ENCODE peak calls at places on chromosomes 6 and 20, in seven cellular contexts. One of them, this sample, is unnamed.

GRCh38 chr20:58149412-58150091 is 78.9 kb downstream of the ANKRD60 start:
- DNase-seq in ovary: peak; percentile 20
- DNase-seq in gastrocnemius medialis: no peak
- DNase-seq in body of pancreas: no peak
- DNase-seq in CD8-positive, alpha-beta T cell: no peak
- DNase-seq in heart left ventricle: no peak
- DNase-seq in neural progenitor cell: no peak
- DNase-seq in this sample: no peak

GRCh38 chr20:13671500-13672288 is 33.0 kb upstream of the TASP1 start:
- DNase-seq in gastrocnemius medialis: no peak
- DNase-seq in CD8-positive, alpha-beta T cell: no peak
- DNase-seq in body of pancreas: peak; percentile 13
- DNase-seq in ovary: no peak
- DNase-seq in neural progenitor cell: no peak
- DNase-seq in heart left ventricle: peak; percentile 43
- DNase-seq in this sample: no peak

GRCh38 chr6:126886106-126886505 is 232.4 kb upstream of the RSPO3 start:
- DNase-seq in heart left ventricle: no peak
- DNase-seq in CD8-positive, alpha-beta T cell: no peak
- DNase-seq in neural progenitor cell: no peak
- DNase-seq in body of pancreas: no peak
- DNase-seq in ovary: no peak
- DNase-seq in gastrocnemius medialis: no peak
- DNase-seq in this sample: no peak

GRCh38 chr20:63641146-63641791 is 12.0 kb downstream of the STMN3 start:
- DNase-seq in ovary: no peak
- DNase-seq in body of pancreas: peak; percentile 39
- DNase-seq in CD8-positive, alpha-beta T cell: peak; percentile 73
- DNase-seq in heart left ventricle: peak; percentile 57
- DNase-seq in gastrocnemius medialis: no peak
- DNase-seq in neural progenitor cell: no peak
- DNase-seq in this sample: peak; percentile 57

GRCh38 chr20:22180244-22180643 is 404.1 kb downstream of the FOXA2 start:
- DNase-seq in neural progenitor cell: peak; percentile 31
- DNase-seq in heart left ventricle: no peak
- DNase-seq in gastrocnemius medialis: no peak
- DNase-seq in CD8-positive, alpha-beta T cell: no peak
- DNase-seq in body of pancreas: no peak
- DNase-seq in ovary: no peak
- DNase-seq in this sample: no peak

GRCh38 chr6:72984981-72985665 is 240.2 kb downstream of the KHDC1L start:
- DNase-seq in CD8-positive, alpha-beta T cell: no peak
- DNase-seq in ovary: no peak
- DNase-seq in body of pancreas: no peak
- DNase-seq in gastrocnemius medialis: no peak
- DNase-seq in heart left ventricle: no peak
- DNase-seq in neural progenitor cell: no peak
- DNase-seq in this sample: no peak

GRCh38 chr20:57392512-57393271 is 1.5 kb downstream of the RBM38 start:
- DNase-seq in body of pancreas: peak; percentile 57
- DNase-seq in ovary: peak; percentile 60
- DNase-seq in gastrocnemius medialis: peak; percentile 82
- DNase-seq in neural progenitor cell: no peak
- DNase-seq in CD8-positive, alpha-beta T cell: peak; percentile 98
- DNase-seq in heart left ventricle: peak; percentile 75
- DNase-seq in this sample: peak; percentile 82

GRCh38 chr20:14599613-14600012 is 262.2 kb upstream of the FLRT3 start:
- DNase-seq in CD8-positive, alpha-beta T cell: no peak
- DNase-seq in heart left ventricle: no peak
- DNase-seq in gastrocnemius medialis: no peak
- DNase-seq in neural progenitor cell: peak; percentile 43
- DNase-seq in ovary: no peak
- DNase-seq in body of pancreas: no peak
- DNase-seq in this sample: no peak

GRCh38 chr6:169587992-169588391 is 113.8 kb downstream of the WDR27 start:
- DNase-seq in heart left ventricle: no peak
- DNase-seq in gastrocnemius medialis: no peak
- DNase-seq in ovary: no peak
- DNase-seq in neural progenitor cell: no peak
- DNase-seq in body of pancreas: no peak
- DNase-seq in CD8-positive, alpha-beta T cell: no peak
- DNase-seq in this sample: no peak

GRCh38 chr20:62978559-62978938 is 26.0 kb downstream of the SLC17A9 start:
- DNase-seq in CD8-positive, alpha-beta T cell: no peak
- DNase-seq in gastrocnemius medialis: no peak
- DNase-seq in ovary: no peak
- DNase-seq in body of pancreas: no peak
- DNase-seq in heart left ventricle: no peak
- DNase-seq in neural progenitor cell: no peak
- DNase-seq in this sample: no peak

GRCh38 chr6:99611148-99611547 is 4.5 kb downstream of the PRDM13 start:
- DNase-seq in gastrocnemius medialis: no peak
- DNase-seq in ovary: no peak
- DNase-seq in heart left ventricle: no peak
- DNase-seq in body of pancreas: no peak
- DNase-seq in CD8-positive, alpha-beta T cell: peak; percentile 32
- DNase-seq in neural progenitor cell: peak; percentile 13
- DNase-seq in this sample: no peak

GRCh38 chr6:83853178-83853967 is at the start of gene RIPPLY2:
- DNase-seq in body of pancreas: peak; percentile 19
- DNase-seq in ovary: peak; percentile 52
- DNase-seq in CD8-positive, alpha-beta T cell: peak; percentile 17
- DNase-seq in heart left ventricle: no peak
- DNase-seq in neural progenitor cell: peak; percentile 72
- DNase-seq in gastrocnemius medialis: no peak
- DNase-seq in this sample: no peak

GRCh38 chr6:1297746-1298145 is 14.2 kb upstream of the FOXQ1 start:
- DNase-seq in CD8-positive, alpha-beta T cell: no peak
- DNase-seq in neural progenitor cell: no peak
- DNase-seq in body of pancreas: no peak
- DNase-seq in gastrocnemius medialis: no peak
- DNase-seq in heart left ventricle: no peak
- DNase-seq in ovary: no peak
- DNase-seq in this sample: no peak

GRCh38 chr20:58697867-58698703 is 5.5 kb downstream of the NPEPL1 start:
- DNase-seq in neural progenitor cell: no peak
- DNase-seq in body of pancreas: no peak
- DNase-seq in gastrocnemius medialis: peak; percentile 9
- DNase-seq in ovary: peak; percentile 19
- DNase-seq in heart left ventricle: no peak
- DNase-seq in CD8-positive, alpha-beta T cell: no peak
- DNase-seq in this sample: no peak

GRCh38 chr6:55704421-55704820 is 125.4 kb upstream of the HMGCLL1 start:
- DNase-seq in gastrocnemius medialis: no peak
- DNase-seq in ovary: no peak
- DNase-seq in heart left ventricle: no peak
- DNase-seq in CD8-positive, alpha-beta T cell: no peak
- DNase-seq in neural progenitor cell: no peak
- DNase-seq in body of pancreas: no peak
- DNase-seq in this sample: no peak

GRCh38 chr6:112626468-112627082 is 279.4 kb downstream of the RFPL4B start:
- DNase-seq in CD8-positive, alpha-beta T cell: no peak
- DNase-seq in heart left ventricle: no peak
- DNase-seq in body of pancreas: no peak
- DNase-seq in ovary: no peak
- DNase-seq in neural progenitor cell: no peak
- DNase-seq in gastrocnemius medialis: no peak
- DNase-seq in this sample: no peak

GRCh38 chr6:131635384-131636340 is 1.4 kb upstream of the ENPP3 start:
- DNase-seq in CD8-positive, alpha-beta T cell: no peak
- DNase-seq in heart left ventricle: no peak
- DNase-seq in gastrocnemius medialis: no peak
- DNase-seq in ovary: no peak
- DNase-seq in neural progenitor cell: no peak
- DNase-seq in body of pancreas: no peak
- DNase-seq in this sample: no peak

GRCh38 chr6:53309059-53309896 is 39.5 kb downstream of the ELOVL5 start:
- DNase-seq in body of pancreas: no peak
- DNase-seq in gastrocnemius medialis: no peak
- DNase-seq in CD8-positive, alpha-beta T cell: no peak
- DNase-seq in neural progenitor cell: no peak
- DNase-seq in heart left ventricle: peak; percentile 31
- DNase-seq in ovary: no peak
- DNase-seq in this sample: no peak

GRCh38 chr6:494394-494793 is 102.8 kb downstream of the IRF4 start:
- DNase-seq in CD8-positive, alpha-beta T cell: no peak
- DNase-seq in gastrocnemius medialis: no peak
- DNase-seq in neural progenitor cell: no peak
- DNase-seq in heart left ventricle: no peak
- DNase-seq in body of pancreas: no peak
- DNase-seq in ovary: no peak
- DNase-seq in this sample: no peak

GRCh38 chr6:82111818-82112217 is 135.7 kb downstream of the IBTK start:
- DNase-seq in body of pancreas: no peak
- DNase-seq in ovary: no peak
- DNase-seq in heart left ventricle: no peak
- DNase-seq in CD8-positive, alpha-beta T cell: no peak
- DNase-seq in gastrocnemius medialis: no peak
- DNase-seq in neural progenitor cell: no peak
- DNase-seq in this sample: no peak

GRCh38 chr6:129651291-129651691 is 58.7 kb downstream of the ARHGAP18 start:
- DNase-seq in body of pancreas: no peak
- DNase-seq in neural progenitor cell: no peak
- DNase-seq in gastrocnemius medialis: no peak
- DNase-seq in CD8-positive, alpha-beta T cell: no peak
- DNase-seq in heart left ventricle: no peak
- DNase-seq in ovary: no peak
- DNase-seq in this sample: no peak

GRCh38 chr6:13676551-13677156 is 35.0 kb downstream of the RANBP9 start:
- DNase-seq in CD8-positive, alpha-beta T cell: no peak
- DNase-seq in ovary: no peak
- DNase-seq in body of pancreas: no peak
- DNase-seq in neural progenitor cell: no peak
- DNase-seq in gastrocnemius medialis: no peak
- DNase-seq in heart left ventricle: no peak
- DNase-seq in this sample: no peak

GRCh38 chr6:13678255-13678983 is 33.2 kb downstream of the RANBP9 start:
- DNase-seq in neural progenitor cell: no peak
- DNase-seq in body of pancreas: no peak
- DNase-seq in heart left ventricle: no peak
- DNase-seq in ovary: no peak
- DNase-seq in gastrocnemius medialis: no peak
- DNase-seq in CD8-positive, alpha-beta T cell: no peak
- DNase-seq in this sample: no peak

GRCh38 chr6:13679996-13680395 is 31.6 kb downstream of the RANBP9 start:
- DNase-seq in neural progenitor cell: no peak
- DNase-seq in body of pancreas: no peak
- DNase-seq in gastrocnemius medialis: no peak
- DNase-seq in CD8-positive, alpha-beta T cell: no peak
- DNase-seq in ovary: no peak
- DNase-seq in heart left ventricle: no peak
- DNase-seq in this sample: no peak

GRCh38 chr6:13680448-13680968 is 31.1 kb downstream of the RANBP9 start:
- DNase-seq in body of pancreas: no peak
- DNase-seq in gastrocnemius medialis: no peak
- DNase-seq in CD8-positive, alpha-beta T cell: no peak
- DNase-seq in neural progenitor cell: no peak
- DNase-seq in heart left ventricle: no peak
- DNase-seq in ovary: no peak
- DNase-seq in this sample: no peak

DNA sequence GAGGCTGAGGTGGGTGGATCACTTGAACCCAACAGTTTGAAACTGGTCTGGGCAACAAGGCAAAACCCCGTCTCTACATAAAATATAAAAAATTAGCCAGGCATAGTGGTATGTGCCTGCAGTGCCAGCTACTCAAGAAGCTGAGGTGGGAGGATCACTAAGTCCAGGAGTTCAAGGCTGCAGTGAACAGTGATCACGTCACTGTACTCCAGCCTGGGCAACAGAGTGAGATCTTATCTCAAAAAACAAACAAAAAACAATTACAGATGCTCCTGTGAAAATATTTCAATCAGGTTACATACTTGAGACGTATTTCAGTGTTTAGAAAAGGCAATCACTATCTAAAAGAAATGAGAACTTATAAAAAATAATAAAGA is 33.8 kb downstream of the RANBP9 start:
- DNase-seq in gastrocnemius medialis: no peak
- DNase-seq in body of pancreas: peak; percentile 67
- DNase-seq in CD8-positive, alpha-beta T cell: no peak
- DNase-seq in ovary: no peak
- DNase-seq in neural progenitor cell: no peak
- DNase-seq in heart left ventricle: no peak
- DNase-seq in this sample: no peak
- H3K27ac ChIP-seq in gastrocnemius medialis: peak overlapping the region; percentile 16
- H3K27ac ChIP-seq in body of pancreas: no peak overlapping the region
- H3K27ac ChIP-seq in CD8-positive, alpha-beta T cell: no peak overlapping the region
- H3K27ac ChIP-seq in ovary: no peak overlapping the region
- H3K27ac ChIP-seq in neural progenitor cell: no peak overlapping the region
- H3K27ac ChIP-seq in heart left ventricle: no peak overlapping the region
- H3K27ac ChIP-seq in this sample: no peak overlapping the region

GRCh38 chr20:41776450-41776849 is 158.3 kb upstream of the CHD6 start:
- DNase-seq in ovary: no peak
- DNase-seq in heart left ventricle: no peak
- DNase-seq in body of pancreas: no peak
- DNase-seq in gastrocnemius medialis: no peak
- DNase-seq in CD8-positive, alpha-beta T cell: no peak
- DNase-seq in neural progenitor cell: peak; percentile 39
- DNase-seq in this sample: no peak
- TF ChIP-seq CTCF in ovary: no peak
- TF ChIP-seq CTCF in heart left ventricle: no peak
- TF ChIP-seq CTCF in body of pancreas: no peak
- TF ChIP-seq CTCF in gastrocnemius medialis: no peak
- TF ChIP-seq CTCF in CD8-positive, alpha-beta T cell: no peak
- TF ChIP-seq CTCF in neural progenitor cell: no peak
- TF ChIP-seq CTCF in this sample: no peak

GRCh38 chr20:20578838-20579237 is 133.6 kb downstream of the RALGAPA2 start:
- DNase-seq in body of pancreas: no peak
- DNase-seq in ovary: no peak
- DNase-seq in CD8-positive, alpha-beta T cell: no peak
- DNase-seq in heart left ventricle: no peak
- DNase-seq in gastrocnemius medialis: no peak
- DNase-seq in neural progenitor cell: no peak
- DNase-seq in this sample: no peak
- H3K27me3 ChIP-seq in body of pancreas: no peaks in the 10 kb centered on the region
- H3K27me3 ChIP-seq in ovary: no peaks in the 10 kb centered on the region
- H3K27me3 ChIP-seq in CD8-positive, alpha-beta T cell: no peaks in the 10 kb centered on the region
- H3K27me3 ChIP-seq in heart left ventricle: no peaks in the 10 kb centered on the region
- H3K27me3 ChIP-seq in gastrocnemius medialis: no peaks in the 10 kb centered on the region
- H3K27me3 ChIP-seq in neural progenitor cell: no peaks in the 10 kb centered on the region
- H3K27me3 ChIP-seq in this sample: no peaks in the 10 kb centered on the region

DNA sequence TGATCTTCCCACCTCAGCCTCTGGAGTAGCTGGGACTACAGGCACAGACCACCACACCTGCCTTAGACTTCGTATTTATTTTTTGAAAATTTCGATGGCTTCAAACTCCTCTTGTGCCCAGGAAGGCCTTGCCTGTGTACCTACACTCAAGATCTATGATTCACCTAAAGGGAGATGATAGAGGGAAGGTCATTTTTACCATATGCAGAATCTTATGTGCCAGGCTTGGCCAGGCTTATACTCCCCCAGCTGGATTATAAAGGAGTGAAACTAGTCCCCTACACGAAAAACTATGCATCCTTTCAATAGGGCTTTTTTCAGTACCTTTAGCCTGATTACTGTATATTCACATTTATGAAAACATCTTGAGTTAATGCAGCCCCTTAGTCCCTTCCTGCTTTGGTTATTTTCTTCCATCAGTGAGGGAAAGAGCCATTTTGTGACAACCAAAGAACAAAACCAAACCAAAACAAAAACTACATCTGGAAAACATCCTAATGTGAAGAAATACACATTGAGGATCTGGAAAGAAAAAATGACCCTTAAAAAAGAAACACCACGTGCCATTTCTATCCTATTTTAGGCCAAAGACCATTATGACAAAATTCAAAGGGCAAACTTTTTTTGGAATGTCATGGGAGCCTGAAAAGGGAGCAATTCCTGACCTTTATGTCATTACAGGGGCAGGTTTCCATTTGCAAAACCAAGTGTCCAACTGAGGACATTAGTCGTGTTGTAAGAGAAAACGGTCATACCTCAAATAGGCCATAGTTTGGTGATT is 34.7 kb downstream of the RIPOR2 start:
- DNase-seq in heart left ventricle: no peak
- DNase-seq in neural progenitor cell: no peak
- DNase-seq in body of pancreas: no peak
- DNase-seq in CD8-positive, alpha-beta T cell: no peak
- DNase-seq in gastrocnemius medialis: no peak
- DNase-seq in ovary: no peak
- DNase-seq in this sample: no peak
- H3K27ac ChIP-seq in heart left ventricle: no peak overlapping the region
- H3K27ac ChIP-seq in neural progenitor cell: no peak overlapping the region
- H3K27ac ChIP-seq in body of pancreas: no peak overlapping the region
- H3K27ac ChIP-seq in CD8-positive, alpha-beta T cell: peak overlapping the region; percentile 47
- H3K27ac ChIP-seq in gastrocnemius medialis: peak overlapping the region; percentile 87
- H3K27ac ChIP-seq in ovary: no peak overlapping the region
- H3K27ac ChIP-seq in this sample: peak overlapping the region; percentile 71

This sample was measured in CD4-positive, alpha-beta T cell.